ENCODE peak calls at places on chromosomes 4 and X, in four cellular contexts. One of them, this sample, is unnamed.

GRCh38 chr4:153345011-153345981 is 808 bp downstream of the MND1 start:
- DNase-seq in endothelial cell of umbilical vein: peak
- DNase-seq in astrocyte: peak
- DNase-seq in A673: peak
- DNase-seq in this sample: peak

GRCh38 chr4:169846396-169846795 is 88.7 kb upstream of the HPF1 start:
- DNase-seq in endothelial cell of umbilical vein: no peak
- DNase-seq in astrocyte: peak
- DNase-seq in A673: no peak
- DNase-seq in this sample: no peak

GRCh38 chrX:95056901-95057300 is 1382.9 kb downstream of the FAM133A start:
- DNase-seq in endothelial cell of umbilical vein: no peak
- DNase-seq in astrocyte: peak
- DNase-seq in A673: no peak
- DNase-seq in this sample: peak

GRCh38 chr4:149164282-149164681 is 651.4 kb downstream of the IQCM start:
- DNase-seq in endothelial cell of umbilical vein: peak
- DNase-seq in astrocyte: peak
- DNase-seq in A673: peak
- DNase-seq in this sample: no peak

GRCh38 chr4:101355767-101356702 is 8.7 kb upstream of the PPP3CA start:
- DNase-seq in endothelial cell of umbilical vein: peak
- DNase-seq in astrocyte: peak
- DNase-seq in A673: no peak
- DNase-seq in this sample: peak

GRCh38 chrX:12973561-12974216 is 1.2 kb upstream of the TMSB4X start:
- DNase-seq in endothelial cell of umbilical vein: peak
- DNase-seq in astrocyte: no peak
- DNase-seq in A673: no peak
- DNase-seq in this sample: no peak

GRCh38 chr4:160212078-160212477 is 1109.2 kb downstream of the RAPGEF2 start:
- DNase-seq in endothelial cell of umbilical vein: no peak
- DNase-seq in astrocyte: no peak
- DNase-seq in A673: no peak
- DNase-seq in this sample: no peak

GRCh38 chr4:33226783-33227182 is 2506.6 kb downstream of the PCDH7 start:
- DNase-seq in endothelial cell of umbilical vein: no peak
- DNase-seq in astrocyte: no peak
- DNase-seq in A673: no peak
- DNase-seq in this sample: no peak

GRCh38 chr4:108891921-108892320 is 129.1 kb upstream of the ETNPPL start:
- DNase-seq in endothelial cell of umbilical vein: no peak
- DNase-seq in astrocyte: no peak
- DNase-seq in A673: peak
- DNase-seq in this sample: no peak

GRCh38 chr4:137685357-137685756 is 153.1 kb upstream of the PCDH18 start:
- DNase-seq in endothelial cell of umbilical vein: no peak
- DNase-seq in astrocyte: no peak
- DNase-seq in A673: peak
- DNase-seq in this sample: no peak

GRCh38 chr4:2830632-2831610 is 12.7 kb upstream of the ADD1 start:
- DNase-seq in endothelial cell of umbilical vein: no peak
- DNase-seq in astrocyte: no peak
- DNase-seq in A673: no peak
- DNase-seq in this sample: no peak

GRCh38 chr4:79604152-79604551 is 196.1 kb upstream of the GK2 start:
- DNase-seq in endothelial cell of umbilical vein: no peak
- DNase-seq in astrocyte: no peak
- DNase-seq in A673: no peak
- DNase-seq in this sample: no peak

GRCh38 chr4:79599691-79600090 is 191.7 kb upstream of the GK2 start:
- DNase-seq in endothelial cell of umbilical vein: no peak
- DNase-seq in astrocyte: no peak
- DNase-seq in A673: no peak
- DNase-seq in this sample: no peak

GRCh38 chr4:79607979-79608378 is 200.0 kb upstream of the GK2 start:
- DNase-seq in endothelial cell of umbilical vein: no peak
- DNase-seq in astrocyte: no peak
- DNase-seq in A673: no peak
- DNase-seq in this sample: no peak

GRCh38 chr4:79598801-79599200 is 190.8 kb upstream of the GK2 start:
- DNase-seq in endothelial cell of umbilical vein: no peak
- DNase-seq in astrocyte: no peak
- DNase-seq in A673: no peak
- DNase-seq in this sample: no peak

GRCh38 chr4:79603681-79604080 is 195.7 kb upstream of the GK2 start:
- DNase-seq in endothelial cell of umbilical vein: no peak
- DNase-seq in astrocyte: no peak
- DNase-seq in A673: no peak
- DNase-seq in this sample: no peak
- H3K4me3 ChIP-seq in endothelial cell of umbilical vein: no peak
- H3K4me3 ChIP-seq in astrocyte: no peak
- H3K4me3 ChIP-seq in A673: no peak
- H3K4me3 ChIP-seq in this sample: no peak

GRCh38 chr4:876780-877179 is 50.9 kb upstream of the CPLX1 start:
- DNase-seq in endothelial cell of umbilical vein: no peak
- DNase-seq in astrocyte: no peak
- DNase-seq in A673: peak
- DNase-seq in this sample: no peak
- TF ChIP-seq CTCF in endothelial cell of umbilical vein: peak
- TF ChIP-seq CTCF in astrocyte: no peak
- TF ChIP-seq CTCF in A673: peak
- TF ChIP-seq CTCF in this sample: peak

GRCh38 chrX:18855919-18856644 is 127.8 kb downstream of the PHKA2 start:
- DNase-seq in endothelial cell of umbilical vein: no peak
- DNase-seq in astrocyte: peak
- DNase-seq in A673: no peak
- DNase-seq in this sample: no peak
- TF ChIP-seq EZH2 in endothelial cell of umbilical vein: no peak
- TF ChIP-seq EZH2 in astrocyte: no peak
- TF ChIP-seq EZH2 in A673: no peak
- TF ChIP-seq EZH2 in this sample: no peak

GRCh38 chr4:1471443-1472147 is 65.4 kb upstream of the NKX1-1 start:
- DNase-seq in endothelial cell of umbilical vein: no peak
- DNase-seq in astrocyte: no peak
- DNase-seq in A673: peak
- DNase-seq in this sample: no peak
- H3K4me3 ChIP-seq in endothelial cell of umbilical vein: no peak
- H3K4me3 ChIP-seq in astrocyte: no peak
- H3K4me3 ChIP-seq in A673: no peak
- H3K4me3 ChIP-seq in this sample: no peak

DNA sequence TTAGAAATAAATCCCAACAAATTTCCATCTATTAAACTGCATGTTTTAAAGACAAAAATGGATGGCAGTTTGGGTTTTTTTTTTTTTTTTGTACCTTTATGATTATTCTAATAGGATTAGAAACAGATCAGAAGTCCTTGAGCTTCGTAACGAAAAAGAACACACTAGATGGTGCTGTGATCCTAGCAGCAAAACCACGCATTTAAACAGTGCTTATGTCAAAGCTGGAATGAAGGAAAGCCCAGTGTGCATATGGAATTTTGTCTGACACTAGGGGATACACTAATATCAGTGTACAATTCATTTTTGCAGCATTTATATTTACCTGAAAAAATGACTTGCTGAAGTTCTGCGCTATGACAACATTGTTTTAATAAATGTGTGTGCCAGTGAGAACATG is 229.1 kb downstream of the VEGFC start:
- DNase-seq in endothelial cell of umbilical vein: peak
- DNase-seq in astrocyte: no peak
- DNase-seq in A673: peak
- DNase-seq in this sample: peak
- TF ChIP-seq CTCF in endothelial cell of umbilical vein: no peak
- TF ChIP-seq CTCF in astrocyte: no peak
- TF ChIP-seq CTCF in A673: peak
- TF ChIP-seq CTCF in this sample: peak